ENCODE peak calls at places on chromosomes 7 and 10, in six cellular contexts. A, T, I, G, Z and O are unnamed samples.

GRCh38 chr10:48765527-48765926 is 80.9 kb downstream of the WDFY4 start:
- DNase-seq in A (no peak), Z (no peak), G (no peak), T (no peak), I (no peak), O (no peak)

GRCh38 chr10:119268871-119269506 is 61.6 kb downstream of the GRK5 start:
- DNase-seq in A (peak; percentile 28), I (no peak), T (no peak), Z (no peak), G (no peak), O (peak; percentile 77)

GRCh38 chr10:70668454-70668970 is 3.8 kb upstream of the ADAMTS14 start:
- DNase-seq in T (no peak), G (no peak), Z (no peak), I (no peak), A (no peak), O (no peak)

GRCh38 chr7:110090113-110090820 is 1000.7 kb upstream of the LRRN3 start:
- DNase-seq in T (peak; percentile 50), A (no peak), G (peak; percentile 15), Z (no peak), I (no peak), O (no peak)

GRCh38 chr7:76296743-76297740 is 5.4 kb upstream of the HSPB1 start:
- DNase-seq in I (no peak), Z (no peak), A (no peak), G (no peak), T (peak; percentile 81), O (no peak)

GRCh38 chr7:114345494-114345893 is 69.1 kb upstream of the FOXP2 start:
- DNase-seq in A (no peak), G (no peak), T (peak; percentile 5), Z (no peak), I (no peak), O (no peak)

GRCh38 chr10:85548038-85548437 is 818.6 kb downstream of the GRID1 start:
- DNase-seq in Z (no peak), I (peak; percentile 43), A (no peak), T (peak; percentile 79), G (peak; percentile 49), O (peak; percentile 21)

GRCh38 chr10:49080071-49080470 is 35.3 kb downstream of the VSTM4 start:
- DNase-seq in G (no peak), I (no peak), A (no peak), T (no peak), Z (no peak), O (peak; percentile 23)

GRCh38 chr10:60943372-60944158 is 420 bp downstream of the RHOBTB1 start:
- DNase-seq in G (peak; percentile 75), A (no peak), T (peak; percentile 49), I (peak; percentile 42), Z (no peak), O (peak; percentile 25)

GRCh38 chr10:49643296-49644034 is 29.6 kb downstream of the CHAT start:
- DNase-seq in G (no peak), I (no peak), A (no peak), Z (no peak), T (no peak), O (no peak)

GRCh38 chr10:111706331-111706730 is 477.2 kb downstream of the GPAM start:
- DNase-seq in T (no peak), I (no peak), Z (no peak), G (no peak), A (no peak), O (no peak)

GRCh38 chr10:88110355-88110754 is 246.9 kb downstream of the PTEN start:
- DNase-seq in A (no peak), I (peak; percentile 21), G (no peak), T (no peak), Z (no peak), O (no peak)

GRCh38 chr10:77173615-77174461 is 463.8 kb downstream of the KCNMA1 start:
- DNase-seq in A (peak; percentile 68), I (peak; percentile 80), G (peak; percentile 84), T (peak; percentile 58), Z (peak; percentile 1), O (peak; percentile 80)

GRCh38 chr10:114537791-114538543 is 120.1 kb downstream of the ABLIM1 start:
- DNase-seq in Z (no peak), A (no peak), G (peak; percentile 73), I (no peak), T (no peak), O (no peak)

GRCh38 chr10:77223532-77224460 is 413.8 kb downstream of the KCNMA1 start:
- DNase-seq in I (no peak), A (no peak), G (no peak), T (no peak), Z (peak; percentile 66), O (no peak)

GRCh38 chr10:5547934-5548660 is 23.3 kb downstream of the CALML3 start:
- DNase-seq in T (no peak), A (no peak), Z (no peak), G (no peak), I (peak; percentile 49), O (no peak)

GRCh38 chr10:125846894-125847293 is 23.5 kb downstream of the BCCIP start:
- DNase-seq in A (no peak), Z (no peak), I (no peak), G (no peak), T (no peak), O (no peak)

GRCh38 chr7:23713285-23714235 is 3.5 kb downstream of the STK31 start:
- DNase-seq in I (no peak), A (no peak), Z (no peak), T (peak; percentile 98), G (no peak), O (no peak)

GRCh38 chr10:110260746-110261477 is 43.8 kb downstream of the SMNDC1 start:
- DNase-seq in Z (no peak), A (no peak), G (no peak), T (peak; percentile 14), I (no peak), O (no peak)

GRCh38 chr7:20998309-20998708 is 211.6 kb upstream of the SP8 start:
- DNase-seq in T (no peak), G (no peak), Z (no peak), A (no peak), I (no peak), O (no peak)

GRCh38 chr7:32158076-32158475 is 87.9 kb upstream of the PDE1C start:
- DNase-seq in I (no peak), T (no peak), G (no peak), Z (no peak), A (no peak), O (no peak)

GRCh38 chr7:600149-600814 is 80.6 kb upstream of the PDGFA start:
- DNase-seq in T (no peak), Z (no peak), A (no peak), I (no peak), G (no peak), O (no peak)

GRCh38 chr10:64547168-64547567 is 1026.0 kb downstream of the REEP3 start:
- DNase-seq in I (no peak), G (no peak), A (no peak), T (no peak), Z (no peak), O (no peak)

GRCh38 chr7:114508096-114508495 is 93.5 kb downstream of the FOXP2 start:
- DNase-seq in G (no peak), Z (no peak), A (no peak), T (peak; percentile 40), I (no peak), O (no peak)

GRCh38 chr7:39589323-39590111 is 23.3 kb downstream of the YAE1 start:
- DNase-seq in Z (no peak), T (peak; percentile 99), I (no peak), G (peak; percentile 44), A (peak; percentile 65), O (peak; percentile 84)

GRCh38 chr7:17651926-17652385 is 288.3 kb downstream of the SNX13 start:
- DNase-seq in G (no peak), A (no peak), Z (no peak), I (no peak), T (peak; percentile 88), O (no peak)

GRCh38 chr7:105876964-105877601 is 684 bp upstream of the ATXN7L1 start:
- DNase-seq in I (peak; percentile 52), Z (peak; percentile 42), G (peak; percentile 81), T (no peak), A (no peak), O (no peak)

GRCh38 chr10:25498645-25499044 is 323.8 kb downstream of the GPR158 start:
- DNase-seq in I (no peak), G (no peak), Z (no peak), T (no peak), A (no peak), O (no peak)